ENCODE peak calls at places on chromosome 12, in six cellular contexts. P, E, D, F, K and O are unnamed samples.

GRCh38 chr12:122519418-122519817 is 7.3 kb downstream of the RSRC2 start:
- DNase-seq in K (no peak), F (no peak), P (no peak), D (no peak), E (no peak), O (no peak)

GRCh38 chr12:54331-54730 is 12.2 kb upstream of the IQSEC3 start:
- DNase-seq in E (no peak), D (no peak), F (no peak), K (no peak), P (no peak), O (no peak)

GRCh38 chr12:29023436-29024076 is 125.5 kb upstream of the FAR2 start:
- DNase-seq in P (no peak), K (no peak), D (no peak), F (no peak), E (no peak), O (no peak)

GRCh38 chr12:117863004-117863709 is 105.6 kb downstream of the KSR2 start:
- DNase-seq in K (no peak), E (no peak), D (no peak), P (no peak), F (no peak), O (peak; percentile 76)

GRCh38 chr12:66044731-66045130 is 85.8 kb downstream of the LLPH start:
- DNase-seq in P (no peak), E (no peak), F (no peak), D (no peak), K (no peak), O (no peak)

GRCh38 chr12:13405961-13406703 is 209.6 kb downstream of the EMP1 start:
- DNase-seq in E (no peak), F (no peak), D (no peak), P (no peak), K (no peak), O (no peak)

GRCh38 chr12:68431786-68432185 is 99.6 kb upstream of the MDM1 start:
- DNase-seq in F (no peak), K (no peak), D (no peak), P (no peak), E (no peak), O (no peak)

GRCh38 chr12:119988440-119988787 is 622 bp upstream of the BICDL1 start:
- DNase-seq in F (no peak), P (no peak), D (no peak), K (no peak), E (no peak), O (peak; percentile 4)

GRCh38 chr12:104473374-104473983 is 16.7 kb downstream of the CHST11 start:
- DNase-seq in D (no peak), F (no peak), P (no peak), E (no peak), K (no peak), O (no peak)

GRCh38 chr12:69405466-69405865 is 45.9 kb downstream of the YEATS4 start:
- DNase-seq in P (no peak), F (no peak), D (peak; percentile 74), E (no peak), K (no peak), O (peak; percentile 73)

GRCh38 chr12:46217686-46218508 is 50.9 kb downstream of the SLC38A1 start:
- DNase-seq in P (no peak), D (no peak), F (no peak), K (no peak), E (no peak), O (no peak)

GRCh38 chr12:87809916-87810315 is 219.3 kb downstream of the C12orf50 start:
- DNase-seq in D (no peak), K (no peak), F (no peak), P (no peak), E (no peak), O (no peak)

GRCh38 chr12:52171950-52172512 is 19.8 kb downstream of the KRT80 start:
- DNase-seq in F (no peak), K (peak; percentile 53), D (no peak), P (no peak), E (no peak), O (no peak)

GRCh38 chr12:65500121-65500846 is 221.8 kb downstream of the MSRB3 start:
- DNase-seq in D (no peak), K (no peak), P (no peak), F (no peak), E (no peak), O (no peak)

GRCh38 chr12:21065845-21066244 is 65.1 kb upstream of the SLCO1B1 start:
- DNase-seq in E (no peak), K (peak; percentile 8), D (no peak), P (no peak), F (no peak), O (no peak)

GRCh38 chr12:75706786-75707605 is 195.6 kb upstream of the KRR1 start:
- DNase-seq in P (no peak), E (no peak), F (no peak), D (no peak), K (no peak), O (no peak)

GRCh38 chr12:30719060-30719459 is 23.4 kb upstream of the IPO8 start:
- DNase-seq in D (peak; percentile 52), P (no peak), E (no peak), F (no peak), K (no peak), O (peak; percentile 82)

GRCh38 chr12:114018669-114019068 is 52.5 kb upstream of the RBM19 start:
- DNase-seq in F (no peak), P (no peak), D (no peak), E (no peak), K (no peak), O (no peak)

GRCh38 chr12:66014818-66015217 is 115.7 kb downstream of the LLPH start:
- DNase-seq in K (no peak), D (peak; percentile 65), E (no peak), F (no peak), P (no peak), O (peak; percentile 66)

GRCh38 chr12:112116232-112117060 is 7.9 kb upstream of the NAA25 start:
- DNase-seq in E (no peak), K (peak; percentile 60), P (no peak), D (no peak), F (peak; percentile 28), O (no peak)

GRCh38 chr12:91913651-91914050 is 232.0 kb downstream of the BTG1 start:
- DNase-seq in E (no peak), P (no peak), D (no peak), K (no peak), F (no peak), O (no peak)

GRCh38 chr12:62044450-62044849 is 215.8 kb upstream of the USP15 start:
- DNase-seq in F (no peak), D (no peak), E (no peak), P (no peak), K (no peak), O (no peak)

GRCh38 chr12:94566345-94566744 is 84.0 kb downstream of the TMCC3 start:
- DNase-seq in E (no peak), F (peak; percentile 14), K (no peak), P (no peak), D (no peak), O (no peak)

GRCh38 chr12:67512061-67512460 is 136.5 kb upstream of the DYRK2 start:
- DNase-seq in D (no peak), K (no peak), P (no peak), F (no peak), E (no peak), O (no peak)

GRCh38 chr12:12319501-12320322 is 30.3 kb downstream of the MANSC1 start:
- DNase-seq in F (no peak), D (no peak), E (no peak), K (no peak), P (no peak), O (no peak)

GRCh38 chr12:79546461-79547043 is 144.2 kb downstream of the PAWR start:
- DNase-seq in K (no peak), E (no peak), F (no peak), P (no peak), D (no peak), O (no peak)

GRCh38 chr12:64621257-64621942 is 11.1 kb downstream of the RASSF3 start:
- DNase-seq in K (no peak), P (no peak), F (no peak), D (no peak), E (no peak), O (no peak)

GRCh38 chr12:111314949-111315539 is 53.9 kb downstream of the PHETA1 start:
- DNase-seq in D (no peak), K (no peak), P (no peak), F (no peak), E (no peak), O (no peak)

GRCh38 chr12:93714382-93714781 is 37.2 kb downstream of the CRADD start:
- DNase-seq in K (no peak), E (no peak), F (no peak), D (peak; percentile 23), P (no peak), O (peak; percentile 85)

GRCh38 chr12:111656016-111656415 is 29.7 kb downstream of the BRAP start:
- DNase-seq in F (no peak), P (no peak), D (no peak), E (no peak), K (no peak), O (no peak)

GRCh38 chr12:91817512-91817911 is 328.1 kb downstream of the BTG1 start:
- DNase-seq in D (no peak), P (no peak), K (no peak), F (no peak), E (no peak), O (no peak)

GRCh38 chr12:11797317-11797913 is 147.9 kb downstream of the ETV6 start:
- DNase-seq in F (no peak), P (no peak), D (peak; percentile 69), K (no peak), E (no peak), O (peak; percentile 82)

GRCh38 chr12:110533607-110534006 is 31.5 kb downstream of the RAD9B start:
- DNase-seq in P (no peak), K (no peak), D (no peak), F (no peak), E (no peak), O (no peak)

GRCh38 chr12:120980800-120981368 is 2.5 kb downstream of the HNF1A start:
- DNase-seq in D (no peak), K (no peak), E (no peak), P (no peak), F (no peak), O (no peak)

GRCh38 chr12:56897844-56898341 is 36.3 kb downstream of the SDR9C7 start:
- DNase-seq in P (no peak), K (no peak), E (no peak), F (no peak), D (no peak), O (no peak)

GRCh38 chr12:78229491-78230209 is 399.0 kb downstream of the NAV3 start:
- DNase-seq in F (no peak), E (no peak), P (no peak), D (no peak), K (peak; percentile 62), O (no peak)